ENCODE peak calls at places on chromosome 12, in eight cellular contexts. D, R, V, M, K, Z, F and L are unnamed samples.

GRCh38 chr12:89497005-89497404 is 27.6 kb downstream of the GALNT4 start:
- DNase-seq in V (no peak), R (no peak), Z (no peak), K (no peak), F (peak), D (no peak), M (no peak), L (no peak)

GRCh38 chr12:65938807-65939206 is 114.5 kb downstream of the HMGA2 start:
- DNase-seq in R (no peak), Z (no peak), F (no peak), K (peak), D (no peak), M (no peak), V (no peak), L (no peak)

GRCh38 chr12:56221233-56221756 is 427 bp downstream of the RNF41 start:
- DNase-seq in R (no peak), V (peak), F (peak), D (peak), K (no peak), Z (peak), M (peak), L (peak)

GRCh38 chr12:52906049-52906645 is 1.3 kb upstream of the KRT8 start:
- DNase-seq in V (no peak), M (no peak), Z (no peak), F (no peak), R (no peak), D (no peak), K (no peak), L (no peak)

GRCh38 chr12:96218989-96219678 is 25.0 kb downstream of the ELK3 start:
- DNase-seq in M (no peak), K (no peak), V (no peak), D (no peak), Z (no peak), R (no peak), F (no peak), L (no peak)

GRCh38 chr12:27821259-27821973 is 41.4 kb upstream of the MANSC4 start:
- DNase-seq in Z (peak), V (peak), K (peak), R (peak), F (peak), D (peak), M (no peak), L (peak)

GRCh38 chr12:80162177-80162576 is 62.8 kb downstream of the OTOGL start:
- DNase-seq in M (no peak), K (no peak), Z (no peak), D (no peak), R (no peak), F (no peak), V (no peak), L (no peak)

GRCh38 chr12:124231980-124232653 is 62.8 kb upstream of the RFLNA start:
- DNase-seq in F (no peak), Z (no peak), D (no peak), V (no peak), M (peak), K (no peak), R (no peak), L (no peak)

GRCh38 chr12:93777249-93777648 is 100.1 kb downstream of the CRADD start:
- DNase-seq in R (no peak), K (no peak), F (peak), Z (peak), M (no peak), V (peak), D (peak), L (peak)

GRCh38 chr12:69464433-69464832 is 5.8 kb upstream of the FRS2 start:
- DNase-seq in V (no peak), R (no peak), M (no peak), K (peak), Z (no peak), F (no peak), D (no peak), L (no peak)

GRCh38 chr12:54257332-54257731 is 22.6 kb downstream of the CBX5 start:
- DNase-seq in M (no peak), D (no peak), R (no peak), Z (no peak), F (no peak), K (no peak), V (no peak), L (no peak)

GRCh38 chr12:109538191-109538863 is 35.0 kb downstream of the MMAB start:
- DNase-seq in Z (no peak), F (no peak), K (no peak), M (no peak), V (no peak), D (no peak), R (no peak), L (no peak)

GRCh38 chr12:52836042-52836466 is 1.9 kb upstream of the KRT79 start:
- DNase-seq in V (peak), F (no peak), Z (peak), D (peak), K (peak), R (no peak), M (peak), L (peak)

GRCh38 chr12:112261559-112261958 is 120.7 kb downstream of the HECTD4 start:
- DNase-seq in Z (no peak), K (no peak), R (no peak), D (no peak), V (no peak), M (no peak), F (no peak), L (no peak)

GRCh38 chr12:13173012-13173441 is 23.5 kb upstream of the EMP1 start:
- DNase-seq in K (no peak), R (no peak), V (peak), Z (peak), M (no peak), F (peak), D (peak), L (no peak)

GRCh38 chr12:16184691-16185090 is 92.8 kb downstream of the SLC15A5 start:
- DNase-seq in D (no peak), K (no peak), F (no peak), R (no peak), Z (no peak), V (no peak), M (no peak), L (no peak)

GRCh38 chr12:95386056-95386455 is 87.9 kb upstream of the METAP2 start:
- DNase-seq in Z (no peak), F (no peak), D (no peak), R (no peak), V (peak), M (no peak), K (no peak), L (no peak)

GRCh38 chr12:33115716-33116115 is 219.1 kb upstream of the PKP2 start:
- DNase-seq in Z (no peak), M (no peak), F (no peak), K (no peak), R (no peak), D (no peak), V (no peak), L (no peak)

GRCh38 chr12:19641235-19642080 is 202.2 kb downstream of the AEBP2 start:
- DNase-seq in Z (peak), M (no peak), R (no peak), V (no peak), D (no peak), K (no peak), F (no peak), L (no peak)

GRCh38 chr12:25121916-25122315 is 73.0 kb downstream of the DNAI7 start:
- DNase-seq in D (no peak), F (no peak), V (peak), Z (peak), M (no peak), R (no peak), K (no peak), L (peak)

GRCh38 chr12:122894173-122895121 is 1.5 kb downstream of the VPS37B start:
- DNase-seq in R (peak), D (no peak), Z (no peak), M (peak), K (no peak), V (no peak), F (no peak), L (no peak)

GRCh38 chr12:126932156-126932555 is 1334.8 kb upstream of the TMEM132C start:
- DNase-seq in M (no peak), V (no peak), Z (no peak), D (no peak), F (no peak), K (no peak), R (no peak), L (no peak)

GRCh38 chr12:47818701-47819543 is 781 bp downstream of the HDAC7 start:
- DNase-seq in Z (no peak), M (peak), V (peak), K (peak), D (peak), F (no peak), R (peak), L (no peak)

GRCh38 chr12:76031081-76031413 is 529 bp downstream of the PHLDA1 start:
- DNase-seq in M (no peak), D (no peak), K (no peak), Z (no peak), F (no peak), R (no peak), V (no peak), L (no peak)

GRCh38 chr12:76029982-76030377 is 1.6 kb downstream of the PHLDA1 start:
- DNase-seq in R (no peak), M (no peak), D (peak), K (peak), F (no peak), Z (no peak), V (peak), L (peak)

GRCh38 chr12:76030378-76031080 is 1.0 kb downstream of the PHLDA1 start:
- DNase-seq in V (peak), M (peak), R (peak), K (peak), D (no peak), F (no peak), Z (no peak), L (peak)

GRCh38 chr12:76026643-76027063 is 4.9 kb downstream of the PHLDA1 start:
- DNase-seq in R (no peak), K (no peak), V (peak), D (peak), F (no peak), M (no peak), Z (no peak), L (peak)

DNA sequence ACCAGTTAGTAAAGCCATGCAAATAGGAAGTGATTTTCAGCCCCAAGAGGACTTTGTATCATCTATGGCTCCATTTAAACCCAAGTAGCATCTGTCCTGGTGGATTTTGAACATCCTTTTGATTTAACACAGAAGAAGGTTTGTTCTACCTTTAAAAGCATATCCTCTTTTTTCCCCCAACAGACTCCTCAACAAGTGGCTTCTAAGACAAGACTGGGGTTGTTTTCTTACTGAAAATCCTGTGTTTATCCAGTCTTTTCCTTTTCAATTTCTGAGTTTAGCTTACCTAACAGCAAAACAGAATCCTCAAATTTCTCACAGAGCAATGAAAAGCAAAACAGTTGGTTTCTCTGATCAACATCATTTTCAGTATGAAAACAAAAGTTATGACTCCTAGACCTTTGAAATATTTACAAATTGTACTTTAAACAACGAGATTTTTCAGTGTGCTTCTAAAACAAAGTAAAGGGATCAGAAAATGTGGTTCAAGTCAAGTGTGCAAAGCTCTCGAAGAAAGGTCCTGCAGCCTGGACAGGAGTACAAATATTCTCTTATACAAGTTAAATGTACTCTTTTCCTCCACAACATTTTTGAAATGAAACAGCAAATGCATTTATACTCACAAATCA is 2.8 kb downstream of the PHLDA1 start:
- DNase-seq in K (no peak), M (no peak), V (peak), D (peak), R (no peak), F (no peak), Z (no peak), L (no peak)
- H3K4me3 ChIP-seq in K (peak), M (peak), V (peak), D (peak), R (no peak), F (peak), Z (peak), L (peak)

GRCh38 chr12:3263282-3263681 is 186.1 kb downstream of the TSPAN9 start:
- DNase-seq in M (no peak), R (no peak), Z (no peak), K (no peak), V (no peak), D (no peak), F (no peak), L (no peak)

GRCh38 chr12:3261782-3262359 is 184.7 kb downstream of the TSPAN9 start:
- DNase-seq in R (no peak), Z (no peak), F (peak), D (no peak), K (no peak), M (no peak), V (peak), L (no peak)

GRCh38 chr12:3265406-3265805 is 188.2 kb downstream of the TSPAN9 start:
- DNase-seq in F (no peak), K (no peak), V (no peak), Z (no peak), D (no peak), R (no peak), M (no peak), L (no peak)

GRCh38 chr12:3262466-3262865 is 185.3 kb downstream of the TSPAN9 start:
- DNase-seq in D (no peak), Z (no peak), R (no peak), F (no peak), K (no peak), V (no peak), M (no peak), L (no peak)

GRCh38 chr12:3263939-3264699 is 186.9 kb downstream of the TSPAN9 start:
- DNase-seq in V (no peak), M (no peak), F (no peak), K (no peak), D (no peak), Z (no peak), R (no peak), L (no peak)
- H3K4me3 ChIP-seq in V (no peak), M (no peak), F (no peak), K (no peak), D (no peak), Z (no peak), R (no peak), L (no peak)

DNA sequence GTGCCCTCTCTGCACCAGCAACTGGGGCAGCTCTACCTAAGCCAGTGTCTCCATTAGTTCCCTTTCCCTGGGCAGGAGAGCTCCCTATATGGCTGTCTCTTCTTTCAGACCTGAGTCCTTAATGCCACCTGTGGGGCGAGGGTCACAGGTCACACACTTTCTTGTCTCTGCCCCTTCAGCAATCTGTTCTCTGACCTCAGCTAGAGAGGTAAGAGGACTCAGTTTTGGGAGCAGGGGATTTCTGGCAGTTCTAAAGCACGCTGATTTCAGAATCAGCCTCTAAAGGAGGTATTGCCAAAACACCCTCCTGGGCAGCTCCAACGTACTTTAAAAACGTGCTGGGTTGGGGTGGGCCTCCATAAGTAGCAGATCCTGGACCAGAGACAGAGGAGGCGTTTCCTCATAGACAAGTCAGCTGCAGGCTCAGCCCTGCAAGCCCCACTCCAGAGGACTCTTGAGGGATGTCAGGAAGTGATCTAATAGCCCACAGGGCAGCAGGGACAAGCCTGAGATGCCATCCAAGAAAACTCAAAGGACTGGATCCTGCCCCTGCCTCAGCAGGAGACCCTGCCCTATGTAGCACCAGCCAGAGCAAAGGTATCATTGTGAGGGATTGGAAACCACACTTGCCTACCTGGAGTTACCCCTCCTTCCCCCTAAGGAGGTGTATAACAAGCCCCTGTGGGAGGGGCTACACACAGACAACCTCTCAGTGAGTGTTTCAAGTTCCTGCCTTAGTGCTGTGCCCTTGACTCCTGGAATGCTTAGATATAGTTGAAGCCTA is 8.6 kb downstream of the CTDSP2 start:
- DNase-seq in V (peak), D (peak), K (peak), F (no peak), R (no peak), M (peak), Z (peak), L (peak)
- H3K4me3 ChIP-seq in V (peak), D (peak), K (peak), F (no peak), R (no peak), M (peak), Z (no peak), L (no peak)

DNA sequence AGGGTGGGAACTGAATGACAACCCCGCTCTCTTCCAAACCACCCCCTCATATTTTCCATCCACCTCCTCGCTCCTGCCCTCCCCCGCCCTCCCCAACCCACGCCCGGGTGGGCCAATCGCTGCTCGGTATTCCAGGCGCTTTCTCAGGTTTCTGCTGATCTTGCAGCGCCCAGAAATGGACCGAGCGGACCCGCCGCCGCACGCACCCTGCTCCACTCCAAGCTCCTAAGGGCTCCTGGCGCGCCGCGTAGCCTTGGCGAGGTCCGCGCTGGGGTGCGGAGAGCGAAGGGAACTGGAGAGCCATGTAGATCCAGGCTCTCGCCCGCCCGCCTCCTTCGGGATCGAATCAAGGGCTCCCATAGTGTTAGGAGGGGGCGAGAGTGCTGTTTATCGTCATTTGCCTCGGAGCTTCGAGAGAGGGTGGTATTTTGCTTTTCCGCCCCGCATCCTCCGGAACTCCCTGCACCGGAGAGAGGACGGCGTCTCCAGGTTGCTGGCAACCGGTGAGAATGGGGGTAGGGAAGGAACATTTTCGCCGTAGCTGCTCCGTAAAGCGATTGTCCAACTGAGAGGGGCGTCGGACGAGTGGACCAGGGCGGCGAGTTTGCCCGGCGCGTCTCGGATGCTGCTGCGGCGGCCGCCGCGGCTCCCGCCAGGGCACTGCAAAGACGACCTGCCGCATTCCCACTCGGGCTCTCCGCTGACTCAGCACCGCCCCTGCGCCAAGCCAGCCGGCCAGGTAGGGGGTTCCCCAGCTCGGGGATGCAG is at the start of gene KCNA1:
- DNase-seq in Z (peak), F (no peak), D (no peak), V (peak), M (no peak), K (no peak), R (no peak), L (no peak)
- H3K4me3 ChIP-seq in Z (peak), F (peak), D (peak), V (peak), M (peak), K (no peak), R (peak), L (peak)

GRCh38 chr12:8946733-8947132 is 2.7 kb downstream of the M6PR start:
- DNase-seq in R (no peak), D (no peak), M (no peak), F (no peak), Z (no peak), V (no peak), K (no peak), L (no peak)
- H3K4me3 ChIP-seq in R (no peak), D (no peak), M (no peak), F (no peak), Z (no peak), V (no peak), K (peak), L (no peak)

GRCh38 chr12:132734206-132734605 is 23.6 kb downstream of the PGAM5 start:
- DNase-seq in D (no peak), F (no peak), V (no peak), K (no peak), M (peak), R (no peak), Z (no peak), L (no peak)

GRCh38 chr12:132735496-132735895 is 24.9 kb downstream of the PGAM5 start:
- DNase-seq in V (no peak), F (no peak), D (no peak), K (no peak), Z (no peak), R (no peak), M (peak), L (no peak)

GRCh38 chr12:132739600-132740312 is 21.9 kb downstream of the ANKLE2 start:
- DNase-seq in M (peak), F (no peak), Z (no peak), V (no peak), K (no peak), R (no peak), D (no peak), L (no peak)

GRCh38 chr12:132736378-132736777 is 25.3 kb downstream of the ANKLE2 start:
- DNase-seq in M (peak), Z (no peak), R (no peak), F (no peak), K (no peak), D (no peak), V (no peak), L (no peak)

DNA sequence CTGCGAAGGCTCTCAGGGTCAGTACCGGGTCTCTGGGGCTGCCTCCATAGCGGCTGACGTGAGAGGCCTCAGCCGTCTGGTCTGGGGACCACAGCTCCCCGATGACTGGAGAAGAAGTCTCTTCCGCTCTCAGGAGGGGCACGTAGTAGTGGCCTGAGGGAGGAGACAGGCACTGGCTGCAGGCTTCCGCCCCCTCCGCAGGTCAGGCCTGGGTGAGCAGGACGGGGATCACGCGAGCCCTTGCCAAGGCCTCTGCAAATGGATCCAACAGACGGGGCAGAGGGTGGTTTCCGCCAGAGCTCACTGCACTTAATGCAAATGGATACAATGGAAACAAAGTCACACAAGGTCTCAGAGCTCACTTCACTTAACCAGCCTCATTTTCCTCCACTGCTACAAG is 24.7 kb downstream of the ANKLE2 start:
- DNase-seq in D (no peak), F (no peak), V (no peak), Z (no peak), R (no peak), K (no peak), M (peak), L (no peak)
- H3K4me3 ChIP-seq in D (no peak), F (no peak), V (no peak), Z (no peak), R (no peak), K (no peak), M (no peak), L (no peak)